ENCODE peak calls at places on chromosomes 4 and X, in four cellular contexts. W is ovary, T is lung, I is AG04450. A is an unnamed sample.

GRCh38 chr4:144872508-144873293 is 225.3 kb downstream of the ANAPC10 start:
- DNase-seq in I (no peak), W (no peak), T (no peak), A (no peak)

GRCh38 chr4:165472943-165473676 is 94.3 kb downstream of the CPE start:
- DNase-seq in T (no peak), W (no peak), I (no peak), A (no peak)

GRCh38 chrX:11532291-11533075 is 133.2 kb downstream of the ARHGAP6 start:
- DNase-seq in W (peak), I (no peak), T (no peak), A (no peak)

GRCh38 chr4:130699004-130699403 is 1603.1 kb downstream of the C4orf33 start:
- DNase-seq in T (no peak), W (no peak), I (no peak), A (no peak)

GRCh38 chr4:74456056-74456744 is 11.3 kb downstream of the AREG start:
- DNase-seq in T (no peak), W (no peak), I (no peak), A (no peak)

GRCh38 chr4:53680588-53680987 is 89.3 kb upstream of the LNX1 start:
- DNase-seq in I (no peak), W (no peak), T (no peak), A (no peak)

GRCh38 chrX:642436-643210 is 12.0 kb downstream of the SHOX start:
- DNase-seq in T (no peak), I (no peak), W (no peak), A (no peak)

GRCh38 chrX:151970661-151971060 is 3.8 kb downstream of the GABRE start:
- DNase-seq in I (peak), T (peak), W (peak), A (no peak)

GRCh38 chr4:76279462-76279861 is 27.1 kb upstream of the STBD1 start:
- DNase-seq in T (no peak), I (no peak), W (no peak), A (no peak)

GRCh38 chr4:162115323-162115722 is 48.5 kb downstream of the FSTL5 start:
- DNase-seq in W (no peak), I (no peak), T (no peak), A (no peak)

GRCh38 chr4:86855572-86855971 is 6.4 kb upstream of the SLC10A6 start:
- DNase-seq in T (no peak), W (no peak), I (peak), A (no peak)

GRCh38 chr4:150366487-150366999 is 215.4 kb upstream of the MAB21L2 start:
- DNase-seq in W (no peak), I (no peak), T (no peak), A (no peak)

GRCh38 chrX:108097380-108097779 is 5.8 kb downstream of the ATG4A start:
- DNase-seq in T (no peak), I (no peak), W (no peak), A (no peak)

GRCh38 chr4:39133623-39134022 is 48.7 kb upstream of the WDR19 start:
- DNase-seq in I (no peak), T (no peak), W (no peak), A (no peak)

GRCh38 chr4:168028970-168029610 is 63.2 kb upstream of the ANXA10 start:
- DNase-seq in T (no peak), W (no peak), I (no peak), A (no peak)

GRCh38 chr4:83231620-83232056 is 53.0 kb downstream of the COQ2 start:
- DNase-seq in T (no peak), I (no peak), W (no peak), A (no peak)

GRCh38 chrX:118448273-118448783 is 47.3 kb upstream of the DOCK11 start:
- DNase-seq in W (no peak), I (no peak), T (no peak), A (no peak)

GRCh38 chr4:87985097-87985886 is 9.8 kb downstream of the SPP1 start:
- DNase-seq in I (no peak), T (peak), W (no peak), A (no peak)

GRCh38 chr4:180292339-180292738 is 1950.9 kb upstream of the TENM3 start:
- DNase-seq in I (no peak), W (no peak), T (no peak), A (no peak)

GRCh38 chr4:41024556-41025491 is 189.5 kb downstream of the APBB2 start:
- DNase-seq in W (no peak), T (no peak), I (no peak), A (no peak)

GRCh38 chr4:33961751-33962150 is 2282.6 kb downstream of the ARAP2 start:
- DNase-seq in T (no peak), I (no peak), W (no peak), A (no peak)

GRCh38 chr4:141957416-141957815 is 321.0 kb downstream of the IL15 start:
- DNase-seq in I (no peak), W (no peak), T (no peak), A (no peak)

GRCh38 chr4:13329963-13330362 is 154.2 kb downstream of the RAB28 start:
- DNase-seq in T (no peak), W (no peak), I (no peak), A (no peak)

GRCh38 chr4:182306792-182307507 is 63.7 kb downstream of the TENM3 start:
- DNase-seq in W (no peak), I (no peak), T (no peak), A (no peak)

GRCh38 chr4:71938776-71939175 is 93.0 kb upstream of the NPFFR2 start:
- DNase-seq in W (no peak), T (no peak), I (no peak), A (no peak)

GRCh38 chrX:65723706-65724105 is 56.3 kb downstream of the MSN start:
- DNase-seq in W (no peak), T (no peak), I (no peak), A (no peak)

GRCh38 chrX:30577362-30577961 is at the start of gene TASL:
- DNase-seq in T (no peak), I (no peak), W (no peak), A (no peak)

GRCh38 chr4:24846716-24847115 is 51.3 kb downstream of the SOD3 start:
- DNase-seq in I (no peak), T (no peak), W (no peak), A (no peak)

GRCh38 chr4:122700178-122700725 is 32.3 kb upstream of the BBS12 start:
- DNase-seq in W (peak), T (no peak), I (no peak), A (no peak)

GRCh38 chr4:83436680-83437079 is 18.9 kb downstream of the HELQ start:
- DNase-seq in W (no peak), I (no peak), T (no peak), A (no peak)

GRCh38 chrX:16462912-16463311 is 187.0 kb upstream of the S100G start:
- DNase-seq in W (no peak), T (no peak), I (peak), A (no peak)

GRCh38 chrX:52349681-52350080 is 19.1 kb upstream of the XAGE2 start:
- DNase-seq in I (no peak), T (no peak), W (no peak), A (no peak)

GRCh38 chrX:99398578-99398977 is 1011.5 kb downstream of the PCDH19 start:
- DNase-seq in I (no peak), W (no peak), T (no peak), A (no peak)

GRCh38 chrX:9885150-9885549 is 82.0 kb upstream of the CLDN34 start:
- DNase-seq in W (peak), I (no peak), T (peak), A (no peak)

GRCh38 chr4:169066934-169067333 is 56.9 kb upstream of the CBR4 start:
- DNase-seq in T (no peak), W (no peak), I (no peak), A (no peak)

GRCh38 chrX:39759526-39760224 is 338.1 kb downstream of the BCOR start:
- DNase-seq in T (no peak), W (peak), I (no peak), A (no peak)

GRCh38 chr4:141391293-141391692 is 170.6 kb downstream of the ZNF330 start:
- DNase-seq in W (no peak), T (no peak), I (no peak), A (no peak)

GRCh38 chr4:135573251-135573650 is 1371.7 kb upstream of the PABPC4L start:
- DNase-seq in W (no peak), T (no peak), I (no peak), A (no peak)

GRCh38 chr4:113375964-113376666 is 326.7 kb downstream of the ANK2 start:
- DNase-seq in I (no peak), W (no peak), T (no peak), A (no peak)
- H3K27ac ChIP-seq in I (no peak), W (no peak), T (no peak), A (no peak)

DNA sequence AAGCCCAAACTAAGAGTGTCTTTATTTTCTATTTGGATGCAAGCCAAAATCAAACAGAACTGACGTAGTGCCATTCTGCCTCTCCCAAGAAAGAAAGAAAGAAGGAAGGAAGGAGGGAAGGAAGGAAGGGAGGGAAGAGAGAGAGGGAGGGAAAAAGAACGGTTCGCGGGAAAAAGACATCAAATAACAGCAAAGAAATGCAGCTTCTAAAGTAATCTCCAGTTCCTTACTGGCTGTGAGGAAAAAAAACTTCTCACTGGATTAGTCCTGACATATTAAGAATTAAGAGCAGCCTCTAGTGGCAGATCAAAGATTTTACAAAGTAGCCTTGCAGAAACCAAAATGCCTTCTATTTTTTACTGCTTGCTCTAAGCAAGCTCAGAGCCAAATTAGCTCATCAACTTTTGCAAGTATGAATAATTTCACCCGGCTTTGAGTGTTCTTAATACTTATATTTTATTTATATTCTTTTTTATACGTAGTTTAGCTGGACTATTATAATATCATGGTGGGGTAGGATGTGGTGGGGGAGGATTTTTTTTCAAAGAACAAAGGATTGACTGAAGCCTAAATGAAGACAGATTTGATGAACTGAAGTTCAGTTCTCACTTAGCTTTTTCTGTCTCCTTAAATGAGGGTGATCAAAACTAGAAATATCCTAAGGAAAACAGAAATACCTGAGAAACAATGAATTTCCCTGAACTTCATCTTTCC is 36.6 kb downstream of the PITX2 start:
- DNase-seq in I (peak), W (no peak), T (no peak), A (no peak)
- TF ChIP-seq CTCF in I (peak), W (no peak), T (no peak), A (peak)

GRCh38 chrX:133444952-133445831 is 29.9 kb upstream of the GPC4 start:
- DNase-seq in W (no peak), T (no peak), I (no peak), A (no peak)
- H3K27ac ChIP-seq in W (no peak), T (no peak), I (no peak), A (no peak)

GRCh38 chrX:102658551-102658950 is 7.3 kb downstream of the GPRASP1 start:
- DNase-seq in W (no peak), I (no peak), T (no peak), A (no peak)

GRCh38 chrX:102654696-102655095 is 3.4 kb downstream of the GPRASP1 start:
- DNase-seq in I (no peak), W (no peak), T (no peak), A (no peak)

DNA sequence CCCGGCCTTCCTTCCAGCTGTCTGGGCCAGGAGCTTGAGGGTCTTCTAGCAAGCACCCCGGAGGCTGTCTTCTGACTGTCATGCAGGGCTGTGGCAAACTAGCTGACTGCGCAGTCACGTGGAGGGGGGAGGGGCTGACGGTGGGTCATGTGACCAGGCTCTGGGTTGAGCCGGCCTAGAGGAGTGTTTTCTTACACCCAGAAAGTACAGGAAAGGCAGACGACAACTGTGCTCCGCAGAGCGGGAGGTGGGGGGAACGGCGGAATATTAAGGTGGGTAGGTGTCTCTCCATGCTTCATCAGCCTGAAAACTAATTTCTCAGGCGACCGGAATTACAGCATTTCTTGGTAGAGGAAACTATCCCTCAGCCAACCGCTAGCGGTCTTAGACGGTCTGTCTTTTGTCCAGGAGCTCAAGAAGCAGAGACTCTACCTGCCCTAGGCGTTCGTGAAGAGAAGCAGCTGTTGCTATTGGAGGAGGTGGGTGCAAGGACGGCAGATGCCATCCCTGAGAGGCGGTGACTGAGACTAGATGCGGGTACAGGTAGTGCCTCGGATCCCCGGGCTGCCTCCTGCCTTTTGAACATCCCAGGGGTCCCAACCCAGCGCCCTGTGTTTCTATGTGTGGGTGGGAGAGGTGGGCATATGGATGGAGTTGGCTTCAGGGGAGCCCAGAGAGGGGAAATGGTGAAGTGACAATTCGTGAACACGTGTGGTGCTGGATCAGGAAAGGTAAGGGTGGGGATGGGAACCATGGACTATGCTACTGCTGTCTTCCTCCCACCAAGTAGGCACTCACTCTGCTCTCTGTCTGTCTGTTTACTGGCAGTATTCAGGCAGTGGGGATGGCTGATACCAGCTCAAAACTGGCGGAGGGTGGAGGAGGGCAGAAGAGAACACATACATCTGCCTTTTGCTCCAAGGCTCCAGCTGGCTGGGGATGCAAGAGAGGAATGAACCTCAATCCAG is 8.8 kb downstream of the GPRASP1 start:
- DNase-seq in I (no peak), T (peak), W (peak), A (peak)
- TF ChIP-seq CTCF in I (peak), T (no peak), W (no peak), A (no peak)

GRCh38 chr4:114267976-114268375 is 288.5 kb upstream of the ARSJ start:
- DNase-seq in I (no peak), W (no peak), T (no peak), A (no peak)

GRCh38 chr4:114265342-114265741 is 285.9 kb upstream of the ARSJ start:
- DNase-seq in T (no peak), I (no peak), W (no peak), A (no peak)

GRCh38 chr4:114263233-114263632 is 283.8 kb upstream of the ARSJ start:
- DNase-seq in W (no peak), T (no peak), I (no peak), A (no peak)

GRCh38 chr4:114264452-114264851 is 285.0 kb upstream of the ARSJ start:
- DNase-seq in W (no peak), I (no peak), T (no peak), A (no peak)

GRCh38 chr4:114264877-114265291 is 285.4 kb upstream of the ARSJ start:
- DNase-seq in I (no peak), T (no peak), W (no peak), A (no peak)
- H3K27ac ChIP-seq in I (no peak), T (no peak), W (no peak), A (peak)